ENCODE peak calls at places on chromosome 2, in six cellular contexts. One of them, this sample, is unnamed.

GRCh38 chr2:11562011-11562410 is 28.2 kb downstream of the GREB1 start:
- DNase-seq in adrenal gland: peak; percentile 33
- DNase-seq in Peyer's patch: no peak
- DNase-seq in PC-3: no peak
- DNase-seq in fibroblast of lung: no peak
- DNase-seq in heart left ventricle: no peak
- DNase-seq in this sample: no peak

GRCh38 chr2:207156451-207157161 is 9.1 kb downstream of the KLF7 start:
- DNase-seq in adrenal gland: no peak
- DNase-seq in Peyer's patch: no peak
- DNase-seq in PC-3: no peak
- DNase-seq in fibroblast of lung: peak; percentile 21
- DNase-seq in heart left ventricle: no peak
- DNase-seq in this sample: no peak

GRCh38 chr2:25431604-25432003 is 89.9 kb upstream of the DNMT3A start:
- DNase-seq in adrenal gland: no peak
- DNase-seq in Peyer's patch: no peak
- DNase-seq in PC-3: no peak
- DNase-seq in fibroblast of lung: no peak
- DNase-seq in heart left ventricle: no peak
- DNase-seq in this sample: no peak

GRCh38 chr2:223696719-223697118 is 94.6 kb upstream of the SCG2 start:
- DNase-seq in adrenal gland: no peak
- DNase-seq in Peyer's patch: no peak
- DNase-seq in PC-3: peak; percentile 89
- DNase-seq in fibroblast of lung: peak; percentile 17
- DNase-seq in heart left ventricle: no peak
- DNase-seq in this sample: no peak

GRCh38 chr2:220785181-220785580 is 786.9 kb downstream of the EPHA4 start:
- DNase-seq in adrenal gland: no peak
- DNase-seq in Peyer's patch: no peak
- DNase-seq in PC-3: peak; percentile 20
- DNase-seq in fibroblast of lung: no peak
- DNase-seq in heart left ventricle: no peak
- DNase-seq in this sample: no peak

GRCh38 chr2:236691799-236692167 is 122.2 kb downstream of the ACKR3 start:
- DNase-seq in adrenal gland: no peak
- DNase-seq in Peyer's patch: no peak
- DNase-seq in PC-3: no peak
- DNase-seq in fibroblast of lung: no peak
- DNase-seq in heart left ventricle: no peak
- DNase-seq in this sample: no peak

GRCh38 chr2:64243081-64244048 is 99.1 kb upstream of the PELI1 start:
- DNase-seq in adrenal gland: no peak
- DNase-seq in Peyer's patch: no peak
- DNase-seq in PC-3: no peak
- DNase-seq in fibroblast of lung: no peak
- DNase-seq in heart left ventricle: no peak
- DNase-seq in this sample: no peak

GRCh38 chr2:74199275-74199701 is 873 bp downstream of the MTHFD2 start:
- DNase-seq in adrenal gland: no peak
- DNase-seq in Peyer's patch: no peak
- DNase-seq in PC-3: no peak
- DNase-seq in fibroblast of lung: peak; percentile 82
- DNase-seq in heart left ventricle: no peak
- DNase-seq in this sample: no peak

GRCh38 chr2:69804416-69804815 is 25.0 kb upstream of the GMCL1 start:
- DNase-seq in adrenal gland: no peak
- DNase-seq in Peyer's patch: no peak
- DNase-seq in PC-3: no peak
- DNase-seq in fibroblast of lung: no peak
- DNase-seq in heart left ventricle: no peak
- DNase-seq in this sample: no peak

GRCh38 chr2:165909466-165909865 is 44.1 kb downstream of the TTC21B start:
- DNase-seq in adrenal gland: no peak
- DNase-seq in Peyer's patch: no peak
- DNase-seq in PC-3: peak; percentile 56
- DNase-seq in fibroblast of lung: no peak
- DNase-seq in heart left ventricle: no peak
- DNase-seq in this sample: no peak

GRCh38 chr2:29063646-29064372 is 10.5 kb downstream of the PCARE start:
- DNase-seq in adrenal gland: no peak
- DNase-seq in Peyer's patch: no peak
- DNase-seq in PC-3: no peak
- DNase-seq in fibroblast of lung: peak; percentile 83
- DNase-seq in heart left ventricle: no peak
- DNase-seq in this sample: no peak

GRCh38 chr2:205712508-205712907 is 30.2 kb downstream of the NRP2 start:
- DNase-seq in adrenal gland: no peak
- DNase-seq in Peyer's patch: no peak
- DNase-seq in PC-3: peak; percentile 43
- DNase-seq in fibroblast of lung: peak; percentile 54
- DNase-seq in heart left ventricle: no peak
- DNase-seq in this sample: no peak

GRCh38 chr2:110219496-110220192 is 7.3 kb upstream of the MTLN start:
- DNase-seq in adrenal gland: no peak
- DNase-seq in Peyer's patch: no peak
- DNase-seq in PC-3: peak; percentile 15
- DNase-seq in fibroblast of lung: no peak
- DNase-seq in heart left ventricle: no peak
- DNase-seq in this sample: no peak

GRCh38 chr2:120317916-120318315 is 28.0 kb upstream of the INHBB start:
- DNase-seq in adrenal gland: no peak
- DNase-seq in Peyer's patch: no peak
- DNase-seq in PC-3: no peak
- DNase-seq in fibroblast of lung: no peak
- DNase-seq in heart left ventricle: no peak
- DNase-seq in this sample: peak; percentile 9

GRCh38 chr2:88137833-88138232 is 10.0 kb upstream of the FABP1 start:
- DNase-seq in adrenal gland: no peak
- DNase-seq in Peyer's patch: no peak
- DNase-seq in PC-3: no peak
- DNase-seq in fibroblast of lung: no peak
- DNase-seq in heart left ventricle: no peak
- DNase-seq in this sample: no peak
- H3K9me3 ChIP-seq in adrenal gland: no peaks in the 10 kb centered on the region
- H3K9me3 ChIP-seq in Peyer's patch: no peaks in the 10 kb centered on the region
- H3K9me3 ChIP-seq in PC-3: no peaks in the 10 kb centered on the region
- H3K9me3 ChIP-seq in fibroblast of lung: no peaks in the 10 kb centered on the region
- H3K9me3 ChIP-seq in heart left ventricle: no peaks in the 10 kb centered on the region
- H3K9me3 ChIP-seq in this sample: no peaks in the 10 kb centered on the region

DNA sequence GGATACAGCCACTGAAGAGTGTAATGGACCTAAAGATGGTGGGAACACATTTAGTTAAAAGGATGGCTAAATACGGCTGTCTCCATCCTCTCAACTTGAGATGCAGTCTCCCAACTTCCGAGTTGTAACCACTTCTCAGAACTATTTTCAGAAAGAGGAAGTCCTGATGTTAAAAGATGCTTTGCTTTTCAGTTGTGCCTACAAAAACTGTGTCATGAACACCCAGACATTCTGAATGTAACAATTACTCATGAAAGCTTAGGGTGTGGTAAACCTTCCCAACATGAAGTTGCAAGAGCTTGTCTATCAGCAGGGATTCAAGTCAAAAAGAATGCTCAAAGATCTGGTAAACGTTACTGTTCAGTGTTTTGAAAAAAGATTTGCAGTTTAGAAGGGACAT is 147.9 kb downstream of the DOCK10 start:
- DNase-seq in adrenal gland: no peak
- DNase-seq in Peyer's patch: no peak
- DNase-seq in PC-3: no peak
- DNase-seq in fibroblast of lung: no peak
- DNase-seq in heart left ventricle: no peak
- DNase-seq in this sample: no peak
- H3K4me1 ChIP-seq in adrenal gland: no peaks in the 10 kb centered on the region
- H3K4me1 ChIP-seq in Peyer's patch: peaks cover 5% of the 10 kb centered on the region
- H3K4me1 ChIP-seq in PC-3: no peaks in the 10 kb centered on the region
- H3K4me1 ChIP-seq in fibroblast of lung: no peaks in the 10 kb centered on the region
- H3K4me1 ChIP-seq in heart left ventricle: no peaks in the 10 kb centered on the region
- H3K4me1 ChIP-seq in this sample: no peaks in the 10 kb centered on the region

GRCh38 chr2:192288290-192288689 is 93.6 kb upstream of the TMEFF2 start:
- DNase-seq in adrenal gland: no peak
- DNase-seq in Peyer's patch: no peak
- DNase-seq in PC-3: no peak
- DNase-seq in fibroblast of lung: no peak
- DNase-seq in heart left ventricle: no peak
- DNase-seq in this sample: no peak

GRCh38 chr2:192283450-192283849 is 88.7 kb upstream of the TMEFF2 start:
- DNase-seq in adrenal gland: no peak
- DNase-seq in Peyer's patch: no peak
- DNase-seq in PC-3: no peak
- DNase-seq in fibroblast of lung: no peak
- DNase-seq in heart left ventricle: no peak
- DNase-seq in this sample: no peak

DNA sequence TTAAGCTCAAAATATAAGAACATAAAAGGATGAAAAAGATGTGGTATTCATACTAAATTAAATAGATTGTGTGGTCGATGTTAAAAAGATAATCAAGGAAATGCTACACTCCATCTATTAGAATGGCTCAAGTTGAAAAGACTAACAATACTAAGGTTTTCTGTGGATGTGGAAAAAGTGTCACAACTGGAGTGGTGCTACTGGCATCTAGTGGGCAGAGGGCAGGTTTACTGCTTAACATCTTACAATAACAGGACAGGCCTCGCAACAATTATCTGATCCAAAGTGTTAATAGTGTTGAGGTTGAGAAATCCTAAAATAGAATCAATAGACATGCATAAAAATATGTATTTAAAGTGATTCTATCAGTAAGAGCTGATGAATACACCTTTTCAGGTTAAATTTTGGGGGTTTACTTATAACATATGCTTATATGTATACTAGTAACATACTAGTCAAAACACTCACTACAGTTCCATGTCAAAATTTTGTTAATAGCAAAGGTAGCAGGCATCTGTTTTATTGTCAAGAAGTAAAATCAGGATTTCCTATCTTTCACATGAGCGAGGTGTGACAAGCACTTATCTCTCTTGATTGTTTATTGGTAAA is 91.5 kb upstream of the TMEFF2 start:
- DNase-seq in adrenal gland: no peak
- DNase-seq in Peyer's patch: no peak
- DNase-seq in PC-3: peak; percentile 66
- DNase-seq in fibroblast of lung: peak; percentile 75
- DNase-seq in heart left ventricle: no peak
- DNase-seq in this sample: no peak
- TF ChIP-seq CTCF in adrenal gland: no peak
- TF ChIP-seq CTCF in Peyer's patch: no peak
- TF ChIP-seq CTCF in PC-3: peak; percentile 77
- TF ChIP-seq CTCF in fibroblast of lung: peak; percentile 74
- TF ChIP-seq CTCF in heart left ventricle: peak; percentile 23
- TF ChIP-seq CTCF in this sample: peak; percentile 18

DNA sequence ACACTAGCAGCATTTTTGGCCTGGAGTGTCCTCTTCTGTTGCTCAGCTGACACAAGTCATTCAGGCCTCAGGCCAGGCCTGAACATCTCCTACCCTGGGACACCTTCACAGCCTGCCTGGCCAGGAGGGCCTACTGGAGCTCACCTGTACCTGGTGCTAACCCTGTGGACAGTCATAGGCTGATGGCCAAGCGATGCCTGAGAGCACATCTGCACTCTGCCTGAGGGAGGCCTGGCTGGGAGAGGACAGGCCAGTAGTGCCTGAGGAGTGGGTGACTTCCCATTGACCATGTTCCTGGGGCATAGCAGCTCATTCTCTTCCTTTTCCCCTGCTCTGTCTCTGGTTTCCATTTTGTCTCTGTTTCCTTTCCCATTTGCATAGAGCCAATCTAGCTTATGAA is 149.5 kb upstream of the HS6ST1 start:
- DNase-seq in adrenal gland: no peak
- DNase-seq in Peyer's patch: no peak
- DNase-seq in PC-3: no peak
- DNase-seq in fibroblast of lung: no peak
- DNase-seq in heart left ventricle: no peak
- DNase-seq in this sample: no peak
- H3K9me3 ChIP-seq in adrenal gland: peaks cover 16% of the 10 kb centered on the region
- H3K9me3 ChIP-seq in Peyer's patch: no peaks in the 10 kb centered on the region
- H3K9me3 ChIP-seq in PC-3: peaks cover 9% of the 10 kb centered on the region
- H3K9me3 ChIP-seq in fibroblast of lung: no peaks in the 10 kb centered on the region
- H3K9me3 ChIP-seq in heart left ventricle: peaks cover 4% of the 10 kb centered on the region
- H3K9me3 ChIP-seq in this sample: no peaks in the 10 kb centered on the region

GRCh38 chr2:157790780-157791179 is 85.3 kb downstream of the ACVR1 start:
- DNase-seq in adrenal gland: no peak
- DNase-seq in Peyer's patch: no peak
- DNase-seq in PC-3: no peak
- DNase-seq in fibroblast of lung: no peak
- DNase-seq in heart left ventricle: no peak
- DNase-seq in this sample: no peak
- H3K4me1 ChIP-seq in adrenal gland: no peaks in the 10 kb centered on the region
- H3K4me1 ChIP-seq in Peyer's patch: peaks cover 11% of the 10 kb centered on the region
- H3K4me1 ChIP-seq in PC-3: peaks cover 11% of the 10 kb centered on the region
- H3K4me1 ChIP-seq in fibroblast of lung: peaks cover 7% of the 10 kb centered on the region
- H3K4me1 ChIP-seq in heart left ventricle: peaks cover 64% of the 10 kb centered on the region
- H3K4me1 ChIP-seq in this sample: peaks cover 19% of the 10 kb centered on the region

This sample was measured in left lung.